ENCODE peak calls at places on chromosome 1, in eight cellular contexts. J is stimulated activated CD8-positive, alpha-beta memory T cell treated with anti-CD3 and anti-CD28 coated beads, Interleukin-2, amount 100 ng/mL, for 48 hours; E is neural crest cell; F is activated T-cell treated with anti-CD3 and anti-CD28 coated beads, Interleukin-2, amount 50 U/mL, for 72 hours; M is T47D; T is body of pancreas; I is HCEC 1CT; Q is tibial artery. L is an unnamed sample.

GRCh38 chr1:202122639-202123335 is at the start of gene GPR37L1:
- DNase-seq in J (no peak), E (peak), F (no peak), M (peak), T (peak), I (peak), Q (peak), L (peak)

GRCh38 chr1:7317888-7318287 is 453.2 kb upstream of the VAMP3 start:
- DNase-seq in J (no peak), E (no peak), F (no peak), M (no peak), T (no peak), I (no peak), Q (no peak), L (no peak)

GRCh38 chr1:117584181-117584580 is 21.7 kb upstream of the TENT5C start:
- DNase-seq in J (no peak), E (no peak), F (no peak), M (no peak), T (no peak), I (no peak), Q (peak), L (no peak)

GRCh38 chr1:11847667-11848445 is at the start of gene NPPA:
- DNase-seq in J (no peak), E (no peak), F (no peak), M (no peak), T (no peak), I (no peak), Q (no peak), L (no peak)

GRCh38 chr1:77951328-77951727 is 27.5 kb downstream of the FUBP1 start:
- DNase-seq in J (no peak), E (no peak), F (no peak), M (no peak), T (no peak), I (no peak), Q (no peak), L (no peak)

GRCh38 chr1:227894831-227895451 is 52.8 kb downstream of the WNT9A start:
- DNase-seq in J (no peak), E (peak), F (no peak), M (no peak), T (peak), I (no peak), Q (peak), L (no peak)

GRCh38 chr1:51928896-51929295 is 50.4 kb upstream of the NRDC start:
- DNase-seq in J (no peak), E (no peak), F (no peak), M (no peak), T (no peak), I (peak), Q (no peak), L (peak)

GRCh38 chr1:168386492-168386891 is 105.8 kb downstream of the TBX19 start:
- DNase-seq in J (no peak), E (no peak), F (no peak), M (no peak), T (no peak), I (no peak), Q (no peak), L (no peak)

GRCh38 chr1:16126738-16127515 is 28.9 kb downstream of the EPHA2 start:
- DNase-seq in J (no peak), E (no peak), F (no peak), M (no peak), T (no peak), I (no peak), Q (no peak), L (no peak)

GRCh38 chr1:209486861-209487260 is 96.7 kb upstream of the CAMK1G start:
- DNase-seq in J (no peak), E (no peak), F (no peak), M (no peak), T (no peak), I (peak), Q (no peak), L (no peak)

GRCh38 chr1:59375321-59376220 is 78.7 kb downstream of the FGGY start:
- DNase-seq in J (no peak), E (no peak), F (no peak), M (no peak), T (no peak), I (peak), Q (no peak), L (peak)

GRCh38 chr1:55154616-55155015 is 60.5 kb downstream of the USP24 start:
- DNase-seq in J (no peak), E (no peak), F (no peak), M (no peak), T (no peak), I (no peak), Q (no peak), L (no peak)

GRCh38 chr1:31977361-31978131 is 36.1 kb upstream of the KHDRBS1 start:
- DNase-seq in J (no peak), E (no peak), F (no peak), M (peak), T (no peak), I (peak), Q (no peak), L (peak)

GRCh38 chr1:15439325-15439724 is 1.1 kb downstream of the CTRC start:
- DNase-seq in J (no peak), E (no peak), F (no peak), M (no peak), T (no peak), I (no peak), Q (no peak), L (no peak)

GRCh38 chr1:116498789-116499628 is 71.8 kb downstream of the CD58 start:
- DNase-seq in J (no peak), E (peak), F (peak), M (peak), T (peak), I (peak), Q (no peak), L (peak)

GRCh38 chr1:18511469-18511997 is 30.8 kb downstream of the KLHDC7A start:
- DNase-seq in J (no peak), E (no peak), F (no peak), M (no peak), T (no peak), I (no peak), Q (no peak), L (no peak)

GRCh38 chr1:68120136-68120791 is 69.8 kb upstream of the DIRAS3 start:
- DNase-seq in J (no peak), E (peak), F (peak), M (peak), T (peak), I (peak), Q (no peak), L (peak)

GRCh38 chr1:28341591-28341990 is 12.8 kb downstream of the MED18 start:
- DNase-seq in J (no peak), E (no peak), F (no peak), M (no peak), T (no peak), I (peak), Q (no peak), L (no peak)

GRCh38 chr1:20932437-20932977 is 145.4 kb upstream of the HP1BP3 start:
- DNase-seq in J (no peak), E (no peak), F (peak), M (no peak), T (no peak), I (no peak), Q (no peak), L (no peak)